ENCODE peak calls at places on chromosomes 2 and 18, in six cellular contexts. P, Z, M, C, U and S are unnamed samples. For H3K27me3, the result is how much of the 10 kb centered on the place peaks cover.

GRCh38 chr2:149800624-149801220 is 213.1 kb upstream of the MMADHC start:
- DNase-seq in P (no peak), Z (no peak), M (no peak), C (peak), U (no peak), S (no peak)

GRCh38 chr2:26577442-26578433 is 63.4 kb downstream of the CIB4 start:
- DNase-seq in P (peak), Z (peak), M (peak), C (peak), U (peak), S (peak)

GRCh38 chr2:46229134-46230063 is 67.8 kb upstream of the EPAS1 start:
- DNase-seq in P (peak), Z (no peak), M (no peak), C (peak), U (no peak), S (no peak)

GRCh38 chr18:72675394-72675793 is 131.3 kb upstream of the CBLN2 start:
- DNase-seq in P (no peak), Z (no peak), M (peak), C (peak), U (no peak), S (no peak)

GRCh38 chr2:126836761-126837679 is 61.7 kb upstream of the TEX51 start:
- DNase-seq in P (no peak), Z (no peak), M (no peak), C (no peak), U (no peak), S (no peak)

GRCh38 chr18:54873884-54874255 is 45.6 kb downstream of the RAB27B start:
- DNase-seq in P (no peak), Z (no peak), M (no peak), C (no peak), U (no peak), S (no peak)

GRCh38 chr18:37669991-37670534 is 104.5 kb upstream of the CELF4 start:
- DNase-seq in P (no peak), Z (peak), M (no peak), C (no peak), U (no peak), S (no peak)

GRCh38 chr2:217723078-217723477 is 279.7 kb downstream of the TNS1 start:
- DNase-seq in P (no peak), Z (no peak), M (peak), C (no peak), U (no peak), S (no peak)

GRCh38 chr2:134717706-134718094 is 1.1 kb downstream of the TMEM163 start:
- DNase-seq in P (no peak), Z (no peak), M (peak), C (peak), U (no peak), S (no peak)

GRCh38 chr18:78996741-78997490 is 17.3 kb downstream of the SALL3 start:
- DNase-seq in P (no peak), Z (no peak), M (no peak), C (no peak), U (no peak), S (no peak)

GRCh38 chr2:8149985-8150547 is 531.8 kb upstream of the ID2 start:
- DNase-seq in P (no peak), Z (no peak), M (peak), C (no peak), U (no peak), S (no peak)

GRCh38 chr18:56028514-56028913 is 440.5 kb upstream of the TCF4 start:
- DNase-seq in P (peak), Z (no peak), M (peak), C (no peak), U (no peak), S (no peak)

GRCh38 chr2:241940329-241940728 is 70.8 kb downstream of the RTP5 start:
- DNase-seq in P (no peak), Z (peak), M (peak), C (no peak), U (no peak), S (peak)

GRCh38 chr18:48615566-48616401 is 77.0 kb downstream of the CTIF start:
- DNase-seq in P (no peak), Z (peak), M (no peak), C (no peak), U (no peak), S (no peak)

GRCh38 chr18:4068552-4069158 is 386.5 kb downstream of the DLGAP1 start:
- DNase-seq in P (peak), Z (peak), M (peak), C (peak), U (peak), S (peak)

GRCh38 chr18:12839057-12839525 is 44.9 kb downstream of the PTPN2 start:
- DNase-seq in P (peak), Z (no peak), M (peak), C (no peak), U (peak), S (no peak)

GRCh38 chr18:11150271-11150615 is 874 bp upstream of the PIEZO2 start:
- DNase-seq in P (no peak), Z (no peak), M (no peak), C (peak), U (no peak), S (no peak)
- H3K27me3 ChIP-seq in P (half or more), Z (under half), M (under half), C (half or more), U (under half), S (under half)

GRCh38 chr2:60586081-60586480 is 32.6 kb upstream of the BCL11A start:
- DNase-seq in P (no peak), Z (no peak), M (no peak), C (no peak), U (no peak), S (no peak)

GRCh38 chr2:60585276-60585675 is 31.8 kb upstream of the BCL11A start:
- DNase-seq in P (no peak), Z (no peak), M (no peak), C (no peak), U (no peak), S (no peak)

GRCh38 chr2:60583604-60584003 is 30.1 kb upstream of the BCL11A start:
- DNase-seq in P (no peak), Z (no peak), M (no peak), C (no peak), U (no peak), S (no peak)

GRCh38 chr2:60577884-60578283 is 24.4 kb upstream of the BCL11A start:
- DNase-seq in P (no peak), Z (no peak), M (no peak), C (no peak), U (no peak), S (no peak)

DNA sequence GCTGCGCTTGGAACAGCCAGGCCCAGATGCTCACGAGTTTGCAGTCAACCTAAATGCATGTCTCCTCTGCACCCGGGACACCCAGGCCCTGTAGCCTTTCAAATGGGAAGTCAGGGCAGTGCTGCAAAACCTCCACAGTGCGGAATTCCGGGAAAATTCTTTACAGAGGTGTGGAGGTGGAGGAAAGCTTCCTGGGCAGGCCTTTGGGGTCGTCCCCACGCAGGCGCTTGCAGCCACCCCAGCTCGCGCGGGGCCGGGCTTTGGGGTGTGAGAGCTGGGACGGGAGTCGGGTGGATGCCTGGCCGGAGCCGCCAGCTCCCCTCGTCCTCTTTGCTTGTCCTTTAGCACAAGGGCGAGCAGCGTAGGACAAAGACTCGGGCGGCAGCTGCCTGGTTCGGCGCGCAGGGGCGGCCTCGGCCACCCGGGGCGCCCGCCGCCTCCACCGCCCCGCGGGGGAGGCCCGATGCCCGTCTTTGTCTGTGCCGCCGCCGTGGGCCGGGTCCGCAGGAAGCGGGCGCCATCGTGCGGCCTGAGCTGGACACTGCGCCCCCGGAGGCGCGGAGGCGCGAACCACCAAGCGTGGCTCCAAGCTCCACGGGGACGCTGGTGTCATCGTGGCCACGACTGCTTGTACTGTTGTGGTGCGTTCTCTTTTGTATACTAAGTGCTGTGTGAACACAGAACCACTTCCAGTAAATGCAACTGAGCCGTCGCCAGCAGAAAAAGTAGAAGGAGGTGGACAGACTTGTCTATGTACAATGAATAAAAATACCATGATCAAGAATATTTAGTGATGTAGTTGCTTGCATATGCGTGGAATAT is 28.2 kb upstream of the BCL11A start:
- DNase-seq in P (peak), Z (peak), M (peak), C (peak), U (peak), S (peak)
- TF ChIP-seq EZH2 in P (peak), Z (no peak), M (no peak), C (peak), U (no peak), S (no peak)

GRCh38 chr2:233332125-233332524 is 22.2 kb upstream of the DGKD start:
- DNase-seq in P (no peak), Z (no peak), M (no peak), C (no peak), U (no peak), S (no peak)
- H3K4me2 ChIP-seq in P (no peak), Z (no peak), M (no peak), C (no peak), U (peak), S (no peak)

GRCh38 chr2:190444954-190445353 is 36.8 kb downstream of the MFSD6 start:
- DNase-seq in P (no peak), Z (no peak), M (no peak), C (no peak), U (no peak), S (no peak)
- H3K27me3 ChIP-seq in P (under half), Z (under half), M (under half), C (under half), U (under half), S (under half)

GRCh38 chr18:23658296-23658695 is 4.4 kb downstream of the ANKRD29 start:
- DNase-seq in P (peak), Z (no peak), M (peak), C (no peak), U (no peak), S (no peak)

GRCh38 chr18:23664674-23665073 is 2.0 kb upstream of the ANKRD29 start:
- DNase-seq in P (no peak), Z (no peak), M (no peak), C (no peak), U (no peak), S (no peak)

GRCh38 chr18:23662309-23663263 is at the start of gene ANKRD29:
- DNase-seq in P (peak), Z (peak), M (peak), C (peak), U (peak), S (peak)

GRCh38 chr18:23667114-23667513 is 4.4 kb upstream of the ANKRD29 start:
- DNase-seq in P (no peak), Z (no peak), M (no peak), C (no peak), U (no peak), S (no peak)

GRCh38 chr18:23661735-23662308 is 889 bp downstream of the ANKRD29 start:
- DNase-seq in P (no peak), Z (no peak), M (no peak), C (no peak), U (no peak), S (no peak)
- TF ChIP-seq EZH2 in P (no peak), Z (peak), M (no peak), C (no peak), U (no peak), S (no peak)